ENCODE peak calls at places on chromosomes 12 and 14, in four cellular contexts. M is H1, V is K562, L is HepG2. J is an unnamed sample.

GRCh38 chr14:81172353-81172752 is 48.4 kb downstream of the GTF2A1 start:
- DNase-seq in M (no peak), V (no peak), L (no peak), J (no peak)

GRCh38 chr12:128933039-128933438 is 79.8 kb downstream of the GLT1D1 start:
- DNase-seq in M (no peak), V (peak), L (no peak), J (no peak)

GRCh38 chr12:8594072-8594471 is 18.6 kb downstream of the AICDA start:
- DNase-seq in M (no peak), V (no peak), L (no peak), J (no peak)

GRCh38 chr14:68104518-68104917 is 284.9 kb downstream of the RAD51B start:
- DNase-seq in M (no peak), V (no peak), L (peak), J (no peak)

GRCh38 chr12:100128509-100128908 is 14.2 kb downstream of the BLTP3B start:
- DNase-seq in M (no peak), V (peak), L (peak), J (peak)

GRCh38 chr14:59483360-59483759 is 848 bp downstream of the L3HYPDH start:
- DNase-seq in M (no peak), V (peak), L (no peak), J (no peak)

GRCh38 chr12:108722992-108723766 is 8.1 kb downstream of the CORO1C start:
- DNase-seq in M (no peak), V (no peak), L (no peak), J (peak)

GRCh38 chr14:104969741-104970230 is 8.4 kb downstream of the AHNAK2 start:
- DNase-seq in M (no peak), V (no peak), L (no peak), J (no peak)

GRCh38 chr12:94147377-94147990 is 893 bp upstream of the PLXNC1 start:
- DNase-seq in M (peak), V (no peak), L (no peak), J (no peak)

GRCh38 chr14:80135305-80136088 is 75.8 kb downstream of the DIO2 start:
- DNase-seq in M (no peak), V (no peak), L (no peak), J (no peak)

GRCh38 chr14:57865450-57866198 is at the start of gene SLC35F4:
- DNase-seq in M (peak), V (peak), L (no peak), J (no peak)

GRCh38 chr12:130169256-130169655 is 7.0 kb downstream of the FZD10 start:
- DNase-seq in M (no peak), V (no peak), L (no peak), J (no peak)

GRCh38 chr12:58750484-58750883 is 169.8 kb downstream of the LRIG3 start:
- DNase-seq in M (no peak), V (no peak), L (no peak), J (no peak)

GRCh38 chr12:115002434-115002833 is 318.5 kb upstream of the TBX3 start:
- DNase-seq in M (no peak), V (no peak), L (no peak), J (no peak)

GRCh38 chr12:55700255-55701018 is 7.3 kb downstream of the ITGA7 start:
- DNase-seq in M (no peak), V (no peak), L (no peak), J (no peak)

GRCh38 chr14:64811676-64812075 is 68.0 kb downstream of the SPTB start:
- DNase-seq in M (no peak), V (no peak), L (no peak), J (peak)

GRCh38 chr14:74085828-74086227 is 1.1 kb downstream of the LIN52 start:
- DNase-seq in M (no peak), V (no peak), L (no peak), J (no peak)

GRCh38 chr14:93067088-93067487 is 48.6 kb downstream of the ITPK1 start:
- DNase-seq in M (no peak), V (no peak), L (no peak), J (no peak)

GRCh38 chr12:78018146-78018910 is 187.6 kb downstream of the NAV3 start:
- DNase-seq in M (no peak), V (no peak), L (peak), J (no peak)

GRCh38 chr14:103960457-103960856 is 18.1 kb upstream of the RD3L start:
- DNase-seq in M (no peak), V (no peak), L (no peak), J (no peak)

GRCh38 chr12:9760699-9761406 is at the start of gene CD69:
- DNase-seq in M (no peak), V (peak), L (no peak), J (peak)

GRCh38 chr12:127562781-127563180 is 704.2 kb upstream of the TMEM132C start:
- DNase-seq in M (no peak), V (no peak), L (no peak), J (no peak)

GRCh38 chr14:98741523-98741922 is 530.5 kb downstream of the BCL11B start:
- DNase-seq in M (peak), V (no peak), L (no peak), J (no peak)

GRCh38 chr14:91897121-91897701 is 29.9 kb upstream of the TC2N start:
- DNase-seq in M (no peak), V (no peak), L (no peak), J (peak)
- TF ChIP-seq POLR2AphosphoS5 in M (no peak), V (no peak), L (no peak), J (no peak)

DNA sequence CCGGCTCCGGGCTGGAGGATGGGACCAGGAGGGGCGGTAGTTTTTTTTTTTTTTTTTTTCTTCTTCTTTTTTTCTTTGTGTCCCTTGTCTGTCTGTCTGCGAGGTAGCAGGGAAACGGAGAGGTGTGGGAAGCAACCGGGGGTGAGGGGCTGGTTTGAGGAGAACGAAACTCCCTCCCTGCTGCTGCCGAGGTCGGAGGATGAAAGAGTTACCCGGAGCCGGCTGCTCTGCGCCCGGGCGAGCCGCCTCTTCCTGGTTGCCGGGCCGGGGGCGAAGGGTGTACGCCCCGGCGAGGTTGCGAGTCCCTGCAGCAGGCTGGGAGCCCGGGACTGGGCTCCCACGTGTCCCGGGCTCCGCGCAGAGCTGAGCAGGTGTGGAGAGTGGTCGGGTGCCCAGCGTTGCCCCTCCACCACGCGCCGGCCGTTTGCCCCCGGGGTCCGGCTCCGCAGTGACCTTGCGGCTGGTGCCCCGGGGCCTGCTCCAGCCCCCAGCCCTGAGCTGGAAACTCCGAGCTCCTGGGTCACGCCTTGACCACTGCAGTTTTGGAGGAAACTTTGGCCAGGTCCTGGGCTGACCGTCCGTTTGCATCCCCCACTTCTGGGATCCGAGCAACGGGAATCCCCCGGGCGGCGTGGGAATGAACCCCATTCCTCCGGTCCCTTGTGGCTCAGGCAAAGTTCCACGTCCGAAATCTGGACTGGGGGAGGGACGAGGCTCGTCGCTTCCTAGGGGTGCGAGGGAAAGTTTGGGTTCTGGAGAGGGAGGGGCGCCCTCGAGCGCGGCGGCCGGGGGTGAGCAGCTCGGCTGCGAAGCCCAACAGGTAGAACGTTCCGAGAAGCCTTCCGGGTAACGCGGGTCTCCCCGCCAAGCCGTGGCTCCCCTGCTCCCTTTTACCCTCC is 1.2 kb downstream of the CHST11 start:
- DNase-seq in M (peak), V (peak), L (no peak), J (peak)
- TF ChIP-seq JUN in M (no peak), V (no peak), L (no peak), J (no peak)

DNA sequence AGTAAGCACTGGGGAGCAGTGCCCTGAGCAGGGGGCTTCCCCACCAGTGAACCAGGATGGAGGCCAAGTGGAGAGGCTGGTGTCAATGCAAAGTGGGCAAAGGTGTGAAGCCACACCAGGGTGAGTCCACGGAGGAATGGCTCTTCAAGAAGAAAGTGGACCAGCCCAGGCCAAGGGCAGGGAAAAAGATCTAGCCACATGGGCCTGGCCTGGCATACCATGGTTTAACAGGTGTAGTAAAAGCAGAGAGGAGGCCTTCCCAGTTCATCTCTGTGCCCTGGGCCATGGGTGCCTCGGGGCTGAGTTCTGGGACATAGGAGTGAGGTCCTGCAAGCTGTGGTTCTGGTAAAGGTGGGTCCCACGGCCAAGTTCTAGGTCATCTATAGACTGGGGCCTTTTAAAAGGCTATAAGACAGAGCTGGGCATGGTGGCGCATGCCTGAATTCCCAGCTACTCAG is 153.4 kb downstream of the DPF3 start:
- DNase-seq in M (no peak), V (no peak), L (no peak), J (no peak)
- TF ChIP-seq POLR2AphosphoS5 in M (no peak), V (no peak), L (no peak), J (no peak)

GRCh38 chr14:102893452-102893851 is 29.0 kb upstream of the AMN start:
- DNase-seq in M (no peak), V (no peak), L (no peak), J (no peak)

GRCh38 chr14:102889615-102890014 is 32.8 kb upstream of the AMN start:
- DNase-seq in M (no peak), V (no peak), L (no peak), J (no peak)

GRCh38 chr14:102891556-102891955 is 30.9 kb upstream of the AMN start:
- DNase-seq in M (no peak), V (no peak), L (no peak), J (no peak)

GRCh38 chr14:102892660-102893059 is 29.8 kb upstream of the AMN start:
- DNase-seq in M (no peak), V (no peak), L (no peak), J (no peak)

DNA sequence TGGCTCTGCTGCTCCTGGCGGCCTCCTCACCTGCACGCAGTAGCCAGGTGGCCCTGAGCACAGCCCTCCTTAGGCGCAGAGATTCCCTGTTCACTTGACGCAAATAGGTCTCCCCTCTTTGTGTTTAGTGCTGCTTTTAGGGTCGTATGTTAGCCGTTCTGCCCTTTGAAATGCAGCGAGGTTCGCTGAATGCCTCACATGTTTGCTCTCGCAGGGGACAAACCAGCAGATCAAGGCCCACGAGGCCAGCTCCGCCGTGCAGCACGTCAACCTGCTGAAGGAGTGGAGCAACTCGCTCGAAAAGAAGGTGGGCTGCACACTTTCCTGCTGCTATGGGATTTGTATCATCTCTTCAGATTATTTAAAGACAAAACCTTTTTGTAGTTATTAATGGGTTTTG is 31.4 kb upstream of the AMN start:
- DNase-seq in M (no peak), V (no peak), L (no peak), J (no peak)
- TF ChIP-seq JUN in M (no peak), V (no peak), L (no peak), J (no peak)

DNA sequence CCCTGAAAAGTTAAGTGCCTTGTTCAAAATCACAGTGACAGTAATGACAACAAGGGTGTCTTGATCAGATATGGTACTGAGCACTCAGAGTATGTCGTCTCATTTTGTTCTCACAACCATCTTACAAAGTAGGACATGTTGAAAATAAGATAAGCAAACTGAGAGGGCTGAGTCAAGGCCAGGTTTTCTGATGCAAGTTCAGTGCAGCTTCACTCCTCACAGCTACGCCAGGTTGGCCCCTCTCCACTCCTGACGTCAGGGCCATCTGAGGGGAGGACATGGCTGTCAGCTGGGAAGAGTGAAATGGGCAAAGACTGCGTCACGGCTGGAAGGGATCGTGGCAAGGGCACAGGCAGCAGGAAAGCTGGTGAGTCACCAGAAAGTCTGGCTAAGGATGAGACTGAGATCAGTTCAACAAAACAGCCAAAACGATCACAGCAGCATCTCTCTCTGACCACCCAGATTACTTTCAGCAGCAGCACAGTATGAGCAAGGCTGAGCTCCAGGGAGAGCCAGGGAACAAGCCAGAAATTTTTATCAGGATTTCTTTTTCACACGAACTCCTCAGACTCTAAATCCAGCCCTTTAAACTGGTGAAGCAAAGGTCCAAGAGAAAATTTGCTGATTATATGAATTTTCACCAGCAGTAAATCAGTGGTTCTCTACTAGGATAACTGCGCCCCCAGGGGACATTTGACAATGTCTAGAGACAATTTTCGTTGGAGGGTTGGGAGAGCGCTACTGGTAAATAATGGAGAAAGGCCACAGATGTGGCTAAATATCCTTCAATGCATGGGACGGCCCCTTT is 297.9 kb upstream of the AMIGO2 start:
- DNase-seq in M (no peak), V (peak), L (no peak), J (peak)
- TF ChIP-seq POLR2AphosphoS5 in M (no peak), V (no peak), L (no peak), J (peak)

GRCh38 chr14:29150659-29151058 is 384.1 kb downstream of the FOXG1 start:
- DNase-seq in M (no peak), V (no peak), L (no peak), J (no peak)
- TF ChIP-seq JUN in M (no peak), V (no peak), L (no peak), J (no peak)

GRCh38 chr14:49999216-49999761 is 106.4 kb downstream of the ARF6 start:
- DNase-seq in M (no peak), V (peak), L (no peak), J (peak)
- TF ChIP-seq POLR2AphosphoS5 in M (no peak), V (no peak), L (no peak), J (peak)

DNA sequence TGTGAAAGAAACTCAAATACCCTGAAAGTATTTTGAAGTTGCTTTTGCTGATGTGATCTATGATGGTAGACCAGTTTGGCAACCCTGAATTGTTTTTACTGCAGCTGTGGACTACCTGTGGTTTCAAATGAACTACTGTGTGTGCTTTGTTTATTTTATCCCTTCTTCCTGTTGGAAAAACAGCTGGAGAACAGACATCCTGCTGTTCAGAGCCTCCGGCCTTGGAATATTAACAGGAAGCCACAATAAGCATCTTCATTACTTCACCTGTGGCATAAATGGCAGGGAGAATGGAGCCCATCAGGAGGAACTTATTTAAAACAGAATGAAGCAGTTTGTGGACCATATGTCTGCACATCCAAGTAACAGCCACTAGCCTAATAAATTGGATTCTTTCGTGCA is 104.8 kb downstream of the DUSP6 start:
- DNase-seq in M (no peak), V (no peak), L (peak), J (no peak)
- TF ChIP-seq JUN in M (no peak), V (no peak), L (no peak), J (no peak)

GRCh38 chr14:100586153-100586519 is 1.1 kb downstream of the BEGAIN start:
- DNase-seq in M (no peak), V (no peak), L (no peak), J (no peak)

GRCh38 chr14:100585448-100586152 is 1.6 kb downstream of the BEGAIN start:
- DNase-seq in M (no peak), V (no peak), L (no peak), J (no peak)

GRCh38 chr14:100587248-100587762 is at the start of gene BEGAIN:
- DNase-seq in M (no peak), V (no peak), L (no peak), J (no peak)

GRCh38 chr14:100587763-100588411 is 670 bp upstream of the BEGAIN start:
- DNase-seq in M (no peak), V (no peak), L (no peak), J (no peak)

GRCh38 chr14:100586520-100587247 is 533 bp downstream of the BEGAIN start:
- DNase-seq in M (peak), V (peak), L (no peak), J (no peak)
- TF ChIP-seq POLR2AphosphoS5 in M (no peak), V (no peak), L (no peak), J (no peak)

GRCh38 chr14:52356025-52356424 is 41.9 kb downstream of the PTGER2 start:
- DNase-seq in M (no peak), V (no peak), L (no peak), J (no peak)
- TF ChIP-seq JUN in M (no peak), V (no peak), L (no peak), J (no peak)

J was measured in endothelial cell of umbilical vein.